ENCODE peak calls at places on chromosomes 12 and 14, in ten cellular contexts. S, F, G, U, L, P, Q, O, I and Z are unnamed samples.

GRCh38 chr12:50265770-50266524 is 17.4 kb downstream of the LIMA1 start:
- DNase-seq in O (no peak), P (no peak), I (peak; percentile 92), Q (no peak), U (no peak), G (no peak), S (no peak), F (no peak), L (no peak), Z (no peak)

GRCh38 chr12:86627001-86627400 is 370.8 kb upstream of the MGAT4C start:
- DNase-seq in Q (no peak), I (no peak), F (no peak), G (no peak), S (no peak), L (no peak), P (no peak), U (no peak), O (no peak), Z (no peak)

GRCh38 chr12:106687652-106688051 is 86.8 kb upstream of the RIC8B start:
- DNase-seq in G (no peak), O (no peak), U (no peak), L (no peak), F (no peak), Q (no peak), S (no peak), P (no peak), I (no peak), Z (no peak)

GRCh38 chr12:10304161-10304574 is 3.5 kb upstream of the KLRD1 start:
- DNase-seq in L (peak; percentile 58), O (peak; percentile 14), Q (no peak), P (no peak), S (no peak), U (no peak), F (no peak), I (peak; percentile 76), G (no peak), Z (peak; percentile 33)

GRCh38 chr12:4134833-4135597 is 138.5 kb upstream of the CCND2 start:
- DNase-seq in P (peak; percentile 71), G (no peak), O (no peak), Q (no peak), L (no peak), U (no peak), F (no peak), I (no peak), S (no peak), Z (no peak)

GRCh38 chr12:92288533-92288932 is 142.9 kb upstream of the BTG1 start:
- DNase-seq in P (no peak), U (no peak), O (no peak), F (no peak), I (no peak), L (no peak), Q (peak; percentile 68), G (no peak), S (no peak), Z (no peak)

GRCh38 chr14:101193845-101194355 is 290.4 kb upstream of the RTL1 start:
- DNase-seq in U (no peak), L (no peak), G (no peak), I (no peak), P (no peak), F (no peak), Q (peak; percentile 9), O (no peak), S (no peak), Z (no peak)

GRCh38 chr12:108666326-108666995 is 32.8 kb upstream of the SELPLG start:
- DNase-seq in U (no peak), S (no peak), O (peak; percentile 65), Q (peak; percentile 50), L (peak; percentile 77), I (no peak), G (peak; percentile 28), P (no peak), F (no peak), Z (peak; percentile 71)

GRCh38 chr14:91255820-91256219 is 11.3 kb upstream of the GPR68 start:
- DNase-seq in F (no peak), U (no peak), S (no peak), I (no peak), Q (no peak), G (no peak), L (no peak), P (no peak), O (no peak), Z (no peak)

GRCh38 chr12:67650528-67651379 is 2.2 kb downstream of the DYRK2 start:
- DNase-seq in G (no peak), P (no peak), U (no peak), F (no peak), S (no peak), I (no peak), O (no peak), Q (no peak), L (no peak), Z (no peak)

GRCh38 chr14:92625213-92625612 is 111.6 kb downstream of the RIN3 start:
- DNase-seq in O (peak; percentile 87), G (no peak), F (no peak), S (peak; percentile 65), I (peak; percentile 87), P (no peak), L (peak; percentile 95), Q (peak; percentile 66), U (no peak), Z (peak; percentile 92)

GRCh38 chr14:82855912-82856381 is 1322.3 kb upstream of the SEL1L start:
- DNase-seq in S (no peak), G (no peak), Q (no peak), I (peak; percentile 8), F (peak; percentile 8), U (no peak), L (peak; percentile 6), P (peak; percentile 21), O (peak; percentile 37), Z (peak; percentile 1)
- TF ChIP-seq CTCF in S (no peak), G (peak; percentile 28), Q (no peak), I (no peak), F (peak; percentile 42), U (no peak), L (peak; percentile 18), P (peak; percentile 66), O (peak; percentile 9), Z (no peak)

DNA sequence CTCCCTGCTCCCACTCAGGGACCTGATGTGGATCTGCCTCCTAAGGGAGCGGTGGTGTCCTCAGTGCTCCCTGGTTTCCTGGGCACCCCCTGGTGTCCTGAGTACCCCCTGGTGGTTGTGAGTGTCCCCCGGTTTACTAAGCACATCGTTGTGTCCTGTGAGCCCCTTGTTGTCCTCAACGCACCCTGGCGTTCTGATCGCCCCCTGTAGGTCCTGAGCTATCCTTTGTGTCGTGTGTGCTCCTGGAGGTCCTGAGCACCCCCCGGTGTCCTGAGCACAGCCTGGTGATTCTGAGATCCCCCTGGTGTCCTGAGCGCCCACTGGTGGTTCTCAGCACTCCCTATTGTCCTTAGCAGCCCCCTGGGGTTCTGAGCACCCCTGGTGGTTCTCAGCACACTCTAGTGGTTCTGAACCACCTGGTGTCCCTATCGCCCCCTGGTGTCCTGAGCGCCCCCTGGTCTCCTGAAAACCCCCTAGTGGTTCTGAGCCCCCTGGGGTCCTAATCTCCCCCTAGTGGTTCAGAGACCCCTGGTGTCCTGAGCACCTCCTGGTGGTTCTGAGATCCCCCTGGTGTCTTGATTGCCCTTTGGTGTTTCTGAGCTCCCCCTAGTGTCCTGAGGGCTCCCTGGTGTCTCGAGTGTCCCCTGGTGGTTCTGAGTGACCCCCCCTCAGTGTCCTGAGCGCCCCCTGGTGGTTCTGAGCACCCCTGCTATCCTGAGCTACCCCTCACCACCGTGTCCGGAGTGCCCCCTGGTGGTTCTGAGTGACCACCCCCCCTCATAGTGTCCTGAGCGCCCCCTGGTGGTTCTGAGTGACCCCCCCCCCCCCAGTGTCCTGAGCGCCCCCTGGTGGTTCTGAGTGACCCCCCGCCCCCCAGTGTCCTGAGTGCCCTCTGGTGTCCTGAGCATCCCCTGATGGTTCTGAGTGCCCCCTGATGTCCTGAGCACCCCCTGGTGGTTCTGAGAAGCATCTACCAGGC is 615.1 kb downstream of the TMEM121 start:
- DNase-seq in O (no peak), S (peak; percentile 28), F (no peak), P (no peak), L (no peak), Q (no peak), G (peak; percentile 17), U (peak; percentile 22), I (no peak), Z (no peak)
- TF ChIP-seq CTCF in O (no peak), S (no peak), F (no peak), P (no peak), L (no peak), Q (no peak), G (peak; percentile 15), U (peak; percentile 38), I (no peak), Z (no peak)

DNA sequence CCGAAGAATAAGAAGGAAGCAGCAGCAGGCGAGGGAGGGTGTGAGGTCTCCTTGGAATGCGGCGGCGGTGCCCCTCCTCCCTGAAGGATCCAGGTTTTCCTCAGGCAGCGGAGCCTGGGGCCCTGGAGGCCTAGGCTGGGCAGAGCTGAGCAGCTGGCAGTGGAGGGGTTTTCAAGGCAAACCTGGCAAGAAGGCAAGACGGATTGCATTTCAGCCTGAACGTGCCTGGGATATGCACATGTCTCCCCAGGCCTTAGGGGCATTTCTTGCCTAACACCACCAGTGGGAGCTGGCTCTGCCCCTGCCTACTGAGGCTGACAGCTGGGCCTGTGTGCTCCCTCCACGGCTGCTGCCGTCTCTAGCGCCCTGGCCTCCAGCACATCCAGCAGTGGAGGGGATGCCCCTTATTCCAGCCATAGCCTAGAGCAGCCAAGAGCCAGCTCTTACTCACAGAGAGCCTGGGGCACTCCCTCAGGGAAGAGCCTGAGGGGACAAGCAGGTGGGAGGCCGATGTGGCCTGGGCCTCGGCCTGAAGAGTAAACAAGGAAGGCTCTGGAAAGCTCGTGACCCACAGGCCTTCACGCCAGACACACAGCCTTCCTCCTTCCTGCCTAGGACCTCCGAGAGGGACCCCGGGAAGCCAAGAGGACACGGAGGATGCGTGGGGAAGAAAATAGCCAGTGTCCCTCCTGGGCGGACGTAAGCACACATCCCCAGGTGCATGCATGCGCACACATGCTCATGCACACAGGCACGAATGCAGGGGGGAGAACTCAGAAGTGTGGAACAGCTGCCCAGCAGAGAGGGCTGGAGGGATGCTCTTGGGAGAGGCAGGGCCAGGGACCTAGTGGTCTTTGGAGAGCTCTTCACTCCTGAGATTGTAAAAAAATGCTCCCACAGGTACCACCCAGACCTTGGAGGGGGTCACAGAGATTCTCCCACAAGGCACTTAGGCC is 23.0 kb upstream of the EIF2B2 start:
- DNase-seq in I (no peak), P (peak; percentile 70), F (no peak), L (peak; percentile 68), U (no peak), S (no peak), Q (no peak), O (peak; percentile 52), G (peak; percentile 67), Z (no peak)
- TF ChIP-seq CTCF in I (peak; percentile 26), P (no peak), F (no peak), L (peak; percentile 35), U (no peak), S (no peak), Q (no peak), O (peak; percentile 2), G (peak; percentile 57), Z (peak; percentile 5)

DNA sequence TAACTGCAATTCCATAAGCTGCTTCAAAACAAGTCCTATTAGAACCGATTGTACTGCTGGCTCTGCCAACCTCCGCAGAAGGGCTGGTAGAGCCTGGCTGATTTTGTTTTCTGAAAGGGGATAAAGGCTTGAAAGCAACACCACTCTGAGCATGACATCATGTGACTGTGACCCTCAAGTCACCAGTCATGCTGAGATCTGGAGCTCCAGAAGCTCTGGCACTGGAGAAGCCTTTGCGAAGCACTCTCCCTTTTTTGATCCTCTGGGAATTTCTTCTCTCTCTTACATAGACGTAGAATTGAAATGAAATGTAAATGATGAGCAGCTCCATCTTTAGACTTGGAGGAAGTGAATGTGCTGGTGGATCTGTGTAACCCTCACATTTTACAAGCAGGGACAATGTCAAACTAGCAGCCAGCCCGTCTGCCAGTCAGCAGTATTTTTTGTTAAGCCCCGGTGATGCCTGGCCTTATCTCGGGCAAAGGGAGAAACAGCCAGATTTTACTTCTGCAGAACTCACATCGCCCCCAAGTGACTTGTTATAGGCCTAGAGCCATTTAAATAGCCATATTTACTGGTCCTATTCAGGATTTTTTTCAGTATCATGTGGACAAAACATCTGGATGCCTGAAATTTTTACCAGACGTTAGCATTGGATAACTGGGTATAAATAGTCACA is 112.1 kb upstream of the NPAS3 start:
- DNase-seq in S (no peak), I (no peak), Q (no peak), F (no peak), O (peak; percentile 45), G (peak; percentile 12), U (no peak), P (peak; percentile 51), L (peak; percentile 8), Z (peak; percentile 60)
- TF ChIP-seq CTCF in S (no peak), I (no peak), Q (no peak), F (no peak), O (peak; percentile 20), G (no peak), U (no peak), P (peak; percentile 32), L (peak; percentile 16), Z (peak; percentile 16)